ENCODE peak calls at places on chromosomes 4 and X, in nine cellular contexts. U, I, D, X, L, E, V, H and Z are unnamed samples.

GRCh38 chr4:122874194-122874593 is 47.6 kb downstream of the FGF2 start:
- DNase-seq in U (no peak), I (no peak), D (no peak), X (no peak), L (no peak), E (no peak), V (no peak), H (no peak), Z (no peak)

GRCh38 chr4:6177587-6178197 is 22.7 kb downstream of the JAKMIP1 start:
- DNase-seq in U (peak; percentile 13), I (no peak), D (peak; percentile 70), X (no peak), L (no peak), E (peak; percentile 47), V (no peak), H (peak; percentile 79), Z (peak; percentile 92)

GRCh38 chrX:45716747-45717146 is 516.1 kb upstream of the DIPK2B start:
- DNase-seq in U (no peak), I (no peak), D (no peak), X (no peak), L (no peak), E (no peak), V (no peak), H (no peak), Z (no peak)

GRCh38 chr4:98838977-98839618 is 89.8 kb downstream of the EIF4E start:
- DNase-seq in U (no peak), I (no peak), D (no peak), X (no peak), L (no peak), E (no peak), V (no peak), H (no peak), Z (no peak)

GRCh38 chr4:84606645-84607044 is 23.7 kb downstream of the CDS1 start:
- DNase-seq in U (no peak), I (no peak), D (no peak), X (no peak), L (no peak), E (no peak), V (no peak), H (no peak), Z (no peak)

GRCh38 chrX:44828008-44828605 is 15.7 kb upstream of the DUSP21 start:
- DNase-seq in U (no peak), I (no peak), D (no peak), X (no peak), L (no peak), E (no peak), V (peak; percentile 16), H (no peak), Z (no peak)

GRCh38 chr4:185580699-185581098 is 45.4 kb upstream of the PDLIM3 start:
- DNase-seq in U (no peak), I (no peak), D (no peak), X (no peak), L (no peak), E (no peak), V (no peak), H (no peak), Z (no peak)

GRCh38 chrX:76920621-76921020 is 493.1 kb downstream of the MAGEE1 start:
- DNase-seq in U (no peak), I (no peak), D (no peak), X (no peak), L (no peak), E (no peak), V (no peak), H (no peak), Z (no peak)

GRCh38 chr4:89123418-89123817 is 12.1 kb downstream of the TIGD2 start:
- DNase-seq in U (no peak), I (no peak), D (no peak), X (no peak), L (no peak), E (no peak), V (no peak), H (no peak), Z (no peak)

GRCh38 chr4:57102050-57102564 is 8.1 kb downstream of the IGFBP7 start:
- DNase-seq in U (no peak), I (no peak), D (no peak), X (peak; percentile 75), L (no peak), E (no peak), V (no peak), H (no peak), Z (no peak)

GRCh38 chr4:64516176-64516575 is 106.9 kb upstream of the TECRL start:
- DNase-seq in U (no peak), I (no peak), D (no peak), X (no peak), L (no peak), E (no peak), V (no peak), H (no peak), Z (no peak)

GRCh38 chrX:109696146-109696740 is 36.8 kb downstream of the ACSL4 start:
- DNase-seq in U (no peak), I (no peak), D (no peak), X (no peak), L (no peak), E (no peak), V (no peak), H (no peak), Z (no peak)

GRCh38 chrX:93874554-93874953 is 200.5 kb downstream of the FAM133A start:
- DNase-seq in U (no peak), I (peak; percentile 77), D (no peak), X (no peak), L (no peak), E (no peak), V (no peak), H (no peak), Z (no peak)

GRCh38 chr4:44237643-44238042 is 211.0 kb downstream of the KCTD8 start:
- DNase-seq in U (no peak), I (no peak), D (no peak), X (no peak), L (no peak), E (no peak), V (no peak), H (no peak), Z (no peak)

GRCh38 chrX:70254909-70255308 is 5.1 kb downstream of the P2RY4 start:
- DNase-seq in U (no peak), I (no peak), D (no peak), X (no peak), L (no peak), E (no peak), V (no peak), H (no peak), Z (no peak)

GRCh38 chr4:109079731-109080130 is 222.7 kb downstream of the COL25A1 start:
- DNase-seq in U (no peak), I (no peak), D (no peak), X (no peak), L (no peak), E (no peak), V (no peak), H (no peak), Z (no peak)

GRCh38 chrX:40253770-40254169 is 156.0 kb upstream of the BCOR start:
- DNase-seq in U (no peak), I (no peak), D (no peak), X (no peak), L (no peak), E (no peak), V (no peak), H (no peak), Z (no peak)

GRCh38 chr4:76213415-76214268 is at the start of gene SCARB2:
- DNase-seq in U (peak; percentile 96), I (peak; percentile 91), D (peak; percentile 67), X (peak; percentile 87), L (peak; percentile 87), E (peak; percentile 73), V (peak; percentile 70), H (peak; percentile 79), Z (peak; percentile 76)

GRCh38 chr4:25826074-25826752 is 36.6 kb downstream of the SEL1L3 start:
- DNase-seq in U (no peak), I (no peak), D (no peak), X (no peak), L (no peak), E (no peak), V (no peak), H (no peak), Z (no peak)

GRCh38 chr4:145453163-145453520 is 28.5 kb upstream of the SMAD1 start:
- DNase-seq in U (no peak), I (no peak), D (no peak), X (no peak), L (no peak), E (no peak), V (no peak), H (no peak), Z (no peak)

GRCh38 chr4:90769251-90769650 is 642.1 kb downstream of the CCSER1 start:
- DNase-seq in U (no peak), I (no peak), D (no peak), X (no peak), L (no peak), E (no peak), V (no peak), H (no peak), Z (no peak)